ENCODE peak calls at places on chromosomes 3 and 15, in nine cellular contexts. B is H9, J is heart right ventricle, F is WTC11, T is left ventricle myocardium inferior, P is uterus, O is right lobe of liver, V is A549, I is cardiac muscle cell. R is an unnamed sample.

GRCh38 chr15:53323197-53323596 is 436.3 kb downstream of the WDR72 start:
- DNase-seq in B (no peak), J (no peak), F (no peak), T (no peak), P (no peak), O (no peak), V (no peak), I (no peak), R (no peak)

GRCh38 chr15:90300988-90301715 is 35.7 kb downstream of the NGRN start:
- DNase-seq in B (peak; percentile 94), J (peak; percentile 61), F (peak; percentile 92), T (peak; percentile 55), P (peak; percentile 43), O (peak; percentile 65), V (peak; percentile 62), I (peak; percentile 64), R (peak; percentile 81)

GRCh38 chr3:160140756-160141155 is 84.5 kb upstream of the C3orf80 start:
- DNase-seq in B (no peak), J (no peak), F (no peak), T (no peak), P (no peak), O (no peak), V (no peak), I (no peak), R (no peak)

GRCh38 chr15:58182460-58183163 is 44.4 kb downstream of the AQP9 start:
- DNase-seq in B (peak; percentile 78), J (peak; percentile 14), F (peak; percentile 71), T (peak; percentile 30), P (no peak), O (no peak), V (peak; percentile 75), I (peak; percentile 73), R (no peak)

GRCh38 chr15:51796777-51797474 is 32.5 kb upstream of the TMOD3 start:
- DNase-seq in B (no peak), J (no peak), F (no peak), T (no peak), P (no peak), O (no peak), V (peak; percentile 49), I (no peak), R (no peak)

GRCh38 chr3:73624363-73625123 is at the start of gene PDZRN3:
- DNase-seq in B (peak; percentile 74), J (peak; percentile 61), F (peak; percentile 69), T (peak; percentile 64), P (peak; percentile 83), O (peak; percentile 47), V (no peak), I (peak; percentile 90), R (peak; percentile 69)

GRCh38 chr3:171741377-171741776 is 68.9 kb downstream of the PLD1 start:
- DNase-seq in B (no peak), J (no peak), F (no peak), T (no peak), P (no peak), O (no peak), V (no peak), I (no peak), R (no peak)

GRCh38 chr3:7518471-7518870 is 657.6 kb downstream of the GRM7 start:
- DNase-seq in B (no peak), J (peak; percentile 11), F (no peak), T (no peak), P (no peak), O (no peak), V (no peak), I (peak; percentile 74), R (no peak)

GRCh38 chr3:177569193-177569592 is 371.9 kb upstream of the TBL1XR1 start:
- DNase-seq in B (no peak), J (no peak), F (no peak), T (no peak), P (no peak), O (peak; percentile 53), V (no peak), I (peak; percentile 60), R (no peak)

GRCh38 chr3:108006901-108007331 is 83.9 kb downstream of the CD47 start:
- DNase-seq in B (no peak), J (no peak), F (no peak), T (no peak), P (no peak), O (no peak), V (no peak), I (no peak), R (no peak)

GRCh38 chr3:13377021-13377420 is 43.1 kb downstream of the NUP210 start:
- DNase-seq in B (no peak), J (no peak), F (no peak), T (no peak), P (no peak), O (no peak), V (no peak), I (no peak), R (no peak)

GRCh38 chr15:68526269-68526668 is 52.5 kb upstream of the CORO2B start:
- DNase-seq in B (no peak), J (no peak), F (no peak), T (no peak), P (no peak), O (no peak), V (no peak), I (no peak), R (no peak)

GRCh38 chr15:50764331-50765201 is 940 bp downstream of the SPPL2A start:
- DNase-seq in B (no peak), J (no peak), F (no peak), T (no peak), P (no peak), O (no peak), V (no peak), I (peak; percentile 29), R (no peak)

GRCh38 chr3:13296662-13297061 is 123.5 kb downstream of the NUP210 start:
- DNase-seq in B (no peak), J (no peak), F (no peak), T (no peak), P (no peak), O (no peak), V (no peak), I (no peak), R (peak; percentile 22)

GRCh38 chr15:65258863-65259262 is 27.8 kb downstream of the PARP16 start:
- DNase-seq in B (no peak), J (no peak), F (no peak), T (no peak), P (peak; percentile 84), O (no peak), V (no peak), I (no peak), R (no peak)

GRCh38 chr3:163043074-163043473 is 1546.5 kb downstream of the OTOL1 start:
- DNase-seq in B (no peak), J (no peak), F (peak; percentile 11), T (no peak), P (no peak), O (no peak), V (no peak), I (peak; percentile 32), R (no peak)

GRCh38 chr15:41945701-41946100 is 26.7 kb downstream of the EHD4 start:
- DNase-seq in B (peak; percentile 22), J (no peak), F (no peak), T (no peak), P (no peak), O (peak; percentile 31), V (no peak), I (no peak), R (no peak)

DNA sequence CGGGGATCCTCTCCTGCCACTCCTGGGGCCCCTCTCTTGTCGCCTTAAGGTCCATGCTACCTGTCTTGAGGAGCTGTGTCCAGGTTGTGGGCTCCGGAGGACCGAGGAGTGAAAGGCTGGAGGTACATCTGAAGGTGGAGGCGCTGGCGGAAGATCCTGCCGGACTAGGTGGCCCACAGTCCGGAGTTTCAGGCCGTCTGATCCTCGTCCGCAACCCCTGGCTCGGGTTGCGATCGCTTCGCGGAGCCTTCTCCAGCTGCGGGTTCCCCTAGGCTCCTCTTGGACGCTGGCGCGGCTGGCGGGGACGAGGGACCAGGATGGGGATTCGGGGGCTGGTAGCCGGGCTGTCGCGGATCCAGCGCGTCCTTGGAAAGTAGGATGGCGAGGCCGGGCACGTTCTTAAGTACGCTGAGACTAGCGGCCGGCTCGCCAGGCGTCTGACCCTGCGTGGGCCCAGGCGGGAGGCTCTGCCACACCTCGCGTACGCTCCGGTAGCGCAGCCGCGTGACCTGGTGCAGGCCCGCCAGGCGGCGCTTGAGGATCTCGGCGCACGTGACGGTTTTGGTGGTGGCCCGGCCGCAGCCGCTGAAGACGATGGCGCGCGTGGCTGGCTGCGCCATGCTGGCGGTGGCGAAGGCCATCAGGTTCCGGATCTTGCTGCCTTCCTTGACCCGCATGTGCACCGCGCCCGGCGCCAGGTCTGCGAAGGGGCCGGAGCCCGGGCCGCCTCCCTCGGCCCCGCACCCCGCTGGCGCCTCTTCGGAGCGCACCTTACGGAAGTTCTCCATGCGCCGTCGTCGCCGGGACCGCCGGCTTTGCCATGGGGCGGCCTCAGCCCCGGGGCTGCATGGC is 550 bp downstream of the RPP25 start:
- DNase-seq in B (peak; percentile 78), J (peak; percentile 65), F (peak; percentile 71), T (peak; percentile 83), P (peak; percentile 64), O (peak; percentile 77), V (peak; percentile 47), I (peak; percentile 82), R (peak; percentile 94)
- TF ChIP-seq CTCF in B (peak; percentile 57), J (peak; percentile 32), F (no peak), T (peak; percentile 62), P (peak; percentile 58), O (peak; percentile 47), V (peak; percentile 58), I (peak; percentile 48), R (peak; percentile 44)

DNA sequence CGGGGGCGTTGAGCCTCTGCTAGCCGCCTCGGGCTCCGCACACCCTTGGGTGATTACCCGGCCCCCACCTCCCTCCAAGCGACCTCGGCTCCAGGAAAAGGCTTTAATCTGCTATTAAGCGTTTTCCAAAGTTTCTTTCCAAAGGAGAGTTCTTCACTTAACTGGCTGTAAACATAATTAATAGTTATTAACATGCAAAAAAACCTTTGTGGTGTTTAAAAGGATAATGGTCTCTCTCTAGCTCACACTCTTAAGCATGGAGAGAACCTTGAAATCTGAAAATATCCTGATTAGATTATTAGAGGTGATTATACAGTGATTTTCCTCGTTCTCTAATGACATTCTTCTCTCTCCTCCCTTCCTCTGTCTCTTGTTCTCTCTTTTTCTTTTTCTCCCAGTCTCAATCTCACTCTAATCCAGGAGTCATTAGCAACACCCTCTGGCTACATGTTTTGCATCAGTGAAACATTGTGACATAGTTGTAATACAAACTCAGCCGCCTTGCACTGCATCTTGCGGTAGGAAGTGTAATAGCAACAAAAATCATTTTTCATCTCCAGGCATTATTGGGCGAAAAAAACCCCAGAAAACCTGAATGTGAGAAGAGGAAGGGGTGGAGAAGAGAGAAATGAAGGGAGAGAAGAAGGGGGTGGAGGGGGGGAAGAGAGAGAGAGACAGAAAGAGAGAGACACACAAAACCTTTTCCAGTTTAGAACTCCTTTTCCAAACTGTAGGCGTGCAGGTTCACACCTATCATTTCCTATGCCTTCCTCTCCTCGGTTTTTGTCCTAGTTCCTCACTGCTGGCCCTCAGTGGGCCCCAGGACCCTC is 24.4 kb downstream of the NR2F2 start:
- DNase-seq in B (no peak), J (no peak), F (no peak), T (no peak), P (peak; percentile 60), O (no peak), V (peak; percentile 79), I (peak; percentile 89), R (no peak)
- TF ChIP-seq CTCF in B (no peak), J (peak; percentile 16), F (no peak), T (peak; percentile 49), P (peak; percentile 77), O (peak; percentile 35), V (peak; percentile 26), I (peak; percentile 57), R (peak; percentile 36)

GRCh38 chr3:49700453-49701128 is 11.2 kb downstream of the RNF123 start:
- DNase-seq in B (peak; percentile 57), J (no peak), F (peak; percentile 52), T (no peak), P (no peak), O (no peak), V (no peak), I (no peak), R (no peak)
- TF ChIP-seq CTCF in B (peak; percentile 57), J (no peak), F (peak; percentile 14), T (no peak), P (no peak), O (no peak), V (no peak), I (peak; percentile 11), R (no peak)

GRCh38 chr3:71217640-71218222 is 365.8 kb downstream of the FOXP1 start:
- DNase-seq in B (no peak), J (no peak), F (peak; percentile 18), T (no peak), P (no peak), O (no peak), V (no peak), I (no peak), R (no peak)
- TF ChIP-seq CTCF in B (no peak), J (no peak), F (no peak), T (no peak), P (no peak), O (no peak), V (no peak), I (no peak), R (no peak)